ENCODE peak calls at places on chromosomes 2 and 18, in four cellular contexts. One of them, this sample, is unnamed.

GRCh38 chr2:16832910-16833309 is 167.3 kb upstream of the CYRIA start:
- DNase-seq in HepG2: no peak
- DNase-seq in K562: no peak
- DNase-seq in GM12878: no peak
- DNase-seq in this sample: no peak

GRCh38 chr2:134718956-134719814 is at the start of gene TMEM163:
- DNase-seq in HepG2: no peak
- DNase-seq in K562: peak
- DNase-seq in GM12878: no peak
- DNase-seq in this sample: peak

GRCh38 chr2:38296381-38296780 is 80.7 kb downstream of the ATL2 start:
- DNase-seq in HepG2: no peak
- DNase-seq in K562: no peak
- DNase-seq in GM12878: no peak
- DNase-seq in this sample: no peak

GRCh38 chr2:236644502-236644911 is 74.9 kb downstream of the ACKR3 start:
- DNase-seq in HepG2: no peak
- DNase-seq in K562: no peak
- DNase-seq in GM12878: no peak
- DNase-seq in this sample: no peak

GRCh38 chr18:55012041-55012440 is 52.8 kb upstream of the CCDC68 start:
- DNase-seq in HepG2: no peak
- DNase-seq in K562: no peak
- DNase-seq in GM12878: no peak
- DNase-seq in this sample: no peak

GRCh38 chr2:24720310-24720709 is 72.9 kb downstream of the PTRHD1 start:
- DNase-seq in HepG2: no peak
- DNase-seq in K562: no peak
- DNase-seq in GM12878: peak
- DNase-seq in this sample: no peak

GRCh38 chr2:32812316-32812715 is 134.4 kb upstream of the LTBP1 start:
- DNase-seq in HepG2: no peak
- DNase-seq in K562: no peak
- DNase-seq in GM12878: no peak
- DNase-seq in this sample: no peak

GRCh38 chr2:223970343-223971128 is 13.3 kb downstream of the MRPL44 start:
- DNase-seq in HepG2: peak
- DNase-seq in K562: no peak
- DNase-seq in GM12878: no peak
- DNase-seq in this sample: no peak

GRCh38 chr2:120850551-120850950 is 114.9 kb downstream of the GLI2 start:
- DNase-seq in HepG2: no peak
- DNase-seq in K562: no peak
- DNase-seq in GM12878: no peak
- DNase-seq in this sample: no peak

GRCh38 chr2:120702061-120702460 is 33.6 kb upstream of the GLI2 start:
- DNase-seq in HepG2: no peak
- DNase-seq in K562: no peak
- DNase-seq in GM12878: no peak
- DNase-seq in this sample: no peak

GRCh38 chr2:235171511-235172130 is 219.8 kb downstream of the SH3BP4 start:
- DNase-seq in HepG2: no peak
- DNase-seq in K562: no peak
- DNase-seq in GM12878: no peak
- DNase-seq in this sample: no peak

GRCh38 chr2:128501700-128502099 is 183.0 kb upstream of the HS6ST1 start:
- DNase-seq in HepG2: no peak
- DNase-seq in K562: no peak
- DNase-seq in GM12878: no peak
- DNase-seq in this sample: no peak

GRCh38 chr2:238439093-238439849 is 12.5 kb downstream of the ASB1 start:
- DNase-seq in HepG2: no peak
- DNase-seq in K562: no peak
- DNase-seq in GM12878: no peak
- DNase-seq in this sample: no peak

GRCh38 chr2:6068441-6068935 is 376.3 kb downstream of the SOX11 start:
- DNase-seq in HepG2: no peak
- DNase-seq in K562: no peak
- DNase-seq in GM12878: no peak
- DNase-seq in this sample: no peak

GRCh38 chr2:46657042-46657504 is 177.7 kb downstream of the TMEM247 start:
- DNase-seq in HepG2: peak
- DNase-seq in K562: peak
- DNase-seq in GM12878: no peak
- DNase-seq in this sample: no peak

GRCh38 chr2:186605041-186605440 is 15.2 kb downstream of the ITGAV start:
- DNase-seq in HepG2: no peak
- DNase-seq in K562: no peak
- DNase-seq in GM12878: no peak
- DNase-seq in this sample: no peak

GRCh38 chr2:98455494-98455976 is 10.9 kb downstream of the INPP4A start:
- DNase-seq in HepG2: no peak
- DNase-seq in K562: no peak
- DNase-seq in GM12878: peak
- DNase-seq in this sample: no peak

GRCh38 chr2:191041418-191042161 is 27.6 kb upstream of the STAT1 start:
- DNase-seq in HepG2: peak
- DNase-seq in K562: peak
- DNase-seq in GM12878: no peak
- DNase-seq in this sample: peak

GRCh38 chr2:95380280-95380679 is 22.2 kb upstream of the FAHD2A start:
- DNase-seq in HepG2: no peak
- DNase-seq in K562: no peak
- DNase-seq in GM12878: no peak
- DNase-seq in this sample: no peak

GRCh38 chr2:95382128-95382645 is 20.3 kb upstream of the FAHD2A start:
- DNase-seq in HepG2: no peak
- DNase-seq in K562: no peak
- DNase-seq in GM12878: no peak
- DNase-seq in this sample: no peak

GRCh38 chr2:95380731-95381130 is 21.8 kb upstream of the FAHD2A start:
- DNase-seq in HepG2: no peak
- DNase-seq in K562: no peak
- DNase-seq in GM12878: no peak
- DNase-seq in this sample: no peak

GRCh38 chr2:95382686-95383634 is 19.5 kb upstream of the FAHD2A start:
- DNase-seq in HepG2: no peak
- DNase-seq in K562: no peak
- DNase-seq in GM12878: no peak
- DNase-seq in this sample: no peak

GRCh38 chr2:95381212-95382127 is 21.0 kb upstream of the FAHD2A start:
- DNase-seq in HepG2: no peak
- DNase-seq in K562: no peak
- DNase-seq in GM12878: no peak
- DNase-seq in this sample: no peak
- TF ChIP-seq NR2C2 in HepG2: no peak
- TF ChIP-seq NR2C2 in K562: no peak
- TF ChIP-seq NR2C2 in GM12878: no peak
- TF ChIP-seq NR2C2 in this sample: no peak

GRCh38 chr2:167322795-167323194 is 434.5 kb downstream of the XIRP2 start:
- DNase-seq in HepG2: no peak
- DNase-seq in K562: no peak
- DNase-seq in GM12878: no peak
- DNase-seq in this sample: no peak
- TF ChIP-seq NR2C2 in HepG2: no peak
- TF ChIP-seq NR2C2 in K562: no peak
- TF ChIP-seq NR2C2 in GM12878: no peak
- TF ChIP-seq NR2C2 in this sample: no peak

GRCh38 chr2:170816499-170817246 is at the start of gene GAD1:
- DNase-seq in HepG2: peak
- DNase-seq in K562: peak
- DNase-seq in GM12878: no peak
- DNase-seq in this sample: peak

GRCh38 chr2:170815746-170816498 is 765 bp upstream of the GAD1 start:
- DNase-seq in HepG2: peak
- DNase-seq in K562: peak
- DNase-seq in GM12878: no peak
- DNase-seq in this sample: peak

GRCh38 chr2:170818294-170819104 is 1.8 kb downstream of the GAD1 start:
- DNase-seq in HepG2: no peak
- DNase-seq in K562: no peak
- DNase-seq in GM12878: no peak
- DNase-seq in this sample: peak

GRCh38 chr2:170817247-170817998 is 736 bp downstream of the GAD1 start:
- DNase-seq in HepG2: no peak
- DNase-seq in K562: peak
- DNase-seq in GM12878: no peak
- DNase-seq in this sample: peak

DNA sequence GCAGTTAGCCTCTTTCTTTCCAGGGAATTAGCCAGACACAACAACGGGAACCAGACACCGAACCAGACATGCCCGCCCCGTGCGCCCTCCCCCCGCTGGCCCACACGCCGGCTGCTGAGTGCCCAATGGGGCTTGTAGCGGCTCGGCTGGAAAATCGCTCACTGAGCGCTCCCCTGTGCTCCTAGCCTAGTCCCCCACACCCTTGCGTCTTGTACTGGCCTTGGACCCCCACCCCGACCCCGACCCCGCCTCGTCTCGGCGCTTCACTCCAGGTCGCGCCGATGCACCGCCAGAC is 1.3 kb downstream of the GAD1 start:
- DNase-seq in HepG2: no peak
- DNase-seq in K562: no peak
- DNase-seq in GM12878: no peak
- DNase-seq in this sample: peak
- TF ChIP-seq NR2C2 in HepG2: no peak
- TF ChIP-seq NR2C2 in K562: no peak
- TF ChIP-seq NR2C2 in GM12878: no peak
- TF ChIP-seq NR2C2 in this sample: no peak

GRCh38 chr2:180240774-180241173 is 233.7 kb upstream of the CWC22 start:
- DNase-seq in HepG2: no peak
- DNase-seq in K562: no peak
- DNase-seq in GM12878: no peak
- DNase-seq in this sample: no peak
- TF ChIP-seq NR2C2 in HepG2: no peak
- TF ChIP-seq NR2C2 in K562: no peak
- TF ChIP-seq NR2C2 in GM12878: no peak
- TF ChIP-seq NR2C2 in this sample: no peak

GRCh38 chr18:5419601-5420000 is 124.1 kb upstream of the ZBTB14 start:
- DNase-seq in HepG2: no peak
- DNase-seq in K562: no peak
- DNase-seq in GM12878: no peak
- DNase-seq in this sample: no peak
- TF ChIP-seq NR2C2 in HepG2: no peak
- TF ChIP-seq NR2C2 in K562: no peak
- TF ChIP-seq NR2C2 in GM12878: no peak
- TF ChIP-seq NR2C2 in this sample: no peak

GRCh38 chr18:69774831-69775230 is 172.8 kb downstream of the CD226 start:
- DNase-seq in HepG2: no peak
- DNase-seq in K562: no peak
- DNase-seq in GM12878: no peak
- DNase-seq in this sample: no peak

GRCh38 chr18:69778680-69779079 is 169.0 kb downstream of the CD226 start:
- DNase-seq in HepG2: peak
- DNase-seq in K562: no peak
- DNase-seq in GM12878: no peak
- DNase-seq in this sample: no peak

GRCh38 chr18:69777248-69777647 is 170.4 kb downstream of the CD226 start:
- DNase-seq in HepG2: no peak
- DNase-seq in K562: no peak
- DNase-seq in GM12878: no peak
- DNase-seq in this sample: no peak
- TF ChIP-seq NR2C2 in HepG2: no peak
- TF ChIP-seq NR2C2 in K562: no peak
- TF ChIP-seq NR2C2 in GM12878: no peak
- TF ChIP-seq NR2C2 in this sample: no peak

GRCh38 chr2:119255760-119256573 is 32.3 kb downstream of the STEAP3 start:
- DNase-seq in HepG2: peak
- DNase-seq in K562: no peak
- DNase-seq in GM12878: no peak
- DNase-seq in this sample: no peak
- TF ChIP-seq NR2C2 in HepG2: no peak
- TF ChIP-seq NR2C2 in K562: no peak
- TF ChIP-seq NR2C2 in GM12878: no peak
- TF ChIP-seq NR2C2 in this sample: no peak

GRCh38 chr2:68774569-68775271 is 40.1 kb downstream of the ARHGAP25 start:
- DNase-seq in HepG2: no peak
- DNase-seq in K562: peak
- DNase-seq in GM12878: peak
- DNase-seq in this sample: no peak
- TF ChIP-seq NR2C2 in HepG2: no peak
- TF ChIP-seq NR2C2 in K562: no peak
- TF ChIP-seq NR2C2 in GM12878: no peak
- TF ChIP-seq NR2C2 in this sample: no peak